ENCODE peak calls at places on chromosomes 7 and 10, in four cellular contexts. Z, E, Y and R are unnamed samples.

GRCh38 chr7:36599645-36600313 is 124.5 kb downstream of the AOAH start:
- DNase-seq in Z (no peak), E (no peak), Y (no peak), R (no peak)

GRCh38 chr7:44294325-44295069 is 30.9 kb downstream of the CAMK2B start:
- DNase-seq in Z (peak; percentile 25), E (no peak), Y (peak; percentile 0), R (no peak)

GRCh38 chr10:86953747-86954680 is 3.4 kb downstream of the MMRN2 start:
- DNase-seq in Z (no peak), E (no peak), Y (peak; percentile 80), R (no peak)

GRCh38 chr7:2621948-2622640 is 9.7 kb upstream of the TTYH3 start:
- DNase-seq in Z (no peak), E (no peak), Y (no peak), R (no peak)

GRCh38 chr10:63434866-63435854 is 30.6 kb downstream of the JMJD1C start:
- DNase-seq in Z (no peak), E (no peak), Y (no peak), R (no peak)

GRCh38 chr10:11213156-11213555 is 195.5 kb downstream of the CELF2 start:
- DNase-seq in Z (no peak), E (no peak), Y (no peak), R (no peak)

GRCh38 chr7:123594813-123595241 is 6.8 kb upstream of the ASB15 start:
- DNase-seq in Z (no peak), E (no peak), Y (peak; percentile 9), R (no peak)

GRCh38 chr7:98387136-98387535 is 13.8 kb downstream of the BAIAP2L1 start:
- DNase-seq in Z (no peak), E (no peak), Y (no peak), R (no peak)

GRCh38 chr10:123857616-123858015 is 34.0 kb downstream of the CPXM2 start:
- DNase-seq in Z (no peak), E (no peak), Y (no peak), R (no peak)

GRCh38 chr10:5666324-5667220 is at the start of gene ASB13:
- DNase-seq in Z (peak; percentile 80), E (peak; percentile 44), Y (peak; percentile 52), R (peak; percentile 26)

GRCh38 chr7:96327429-96327828 is 5.5 kb upstream of the SLC25A13 start:
- DNase-seq in Z (no peak), E (no peak), Y (no peak), R (no peak)

GRCh38 chr10:24255907-24256306 is 47.0 kb downstream of the KIAA1217 start:
- DNase-seq in Z (no peak), E (no peak), Y (no peak), R (no peak)

GRCh38 chr7:27124096-27124978 is 6.2 kb downstream of the HOXA4 start:
- DNase-seq in Z (no peak), E (no peak), Y (no peak), R (no peak)

GRCh38 chr10:6621536-6621935 is 41.5 kb upstream of the PRKCQ start:
- DNase-seq in Z (no peak), E (no peak), Y (no peak), R (no peak)

GRCh38 chr7:115618676-115619075 is 411.9 kb downstream of the TFEC start:
- DNase-seq in Z (no peak), E (no peak), Y (no peak), R (no peak)

GRCh38 chr7:157122800-157123495 is 15.8 kb upstream of the UBE3C start:
- DNase-seq in Z (no peak), E (no peak), Y (no peak), R (no peak)

GRCh38 chr10:29982997-29983648 is 76.3 kb downstream of the JCAD start:
- DNase-seq in Z (no peak), E (no peak), Y (no peak), R (no peak)

GRCh38 chr7:127844707-127845331 is 186.4 kb downstream of the LRRC4 start:
- DNase-seq in Z (no peak), E (no peak), Y (no peak), R (no peak)